ENCODE peak calls at places on chromosomes 2 and 18, in ten cellular contexts. B is naive thymus-derived CD4-positive, alpha-beta T cell; Q is GM12865; M is amygdala; N is GM04504; F is NCI-H2171; V is small intestine; Z is aorta; S is globus pallidus; D is K562. A is an unnamed sample.
A peak's percentile ranks its signal among the peaks of the same experiment; 100 is the strongest.

GRCh38 chr2:85796549-85797262 is 42.9 kb downstream of the ATOH8 start:
- DNase-seq in B (no peak), Q (no peak), M (peak; percentile 79), N (no peak), F (no peak), V (no peak), Z (peak; percentile 84), S (peak; percentile 91), D (no peak), A (no peak)

GRCh38 chr18:80103231-80103630 is 5.8 kb upstream of the ADNP2 start:
- DNase-seq in B (no peak), Q (no peak), M (no peak), N (peak; percentile 23), F (no peak), V (no peak), Z (no peak), S (no peak), D (no peak), A (no peak)

GRCh38 chr2:37244017-37244416 is 12.6 kb downstream of the NDUFAF7 start:
- DNase-seq in B (no peak), Q (peak; percentile 75), M (no peak), N (no peak), F (no peak), V (no peak), Z (no peak), S (no peak), D (no peak), A (no peak)

GRCh38 chr2:42052702-42053481 is 5.1 kb downstream of the PKDCC start:
- DNase-seq in B (no peak), Q (no peak), M (no peak), N (no peak), F (no peak), V (no peak), Z (peak; percentile 89), S (no peak), D (peak; percentile 28), A (no peak)

GRCh38 chr2:14454102-14454676 is 178.3 kb upstream of the LRATD1 start:
- DNase-seq in B (no peak), Q (no peak), M (no peak), N (no peak), F (no peak), V (no peak), Z (no peak), S (no peak), D (no peak), A (no peak)

GRCh38 chr2:33488715-33489540 is 12.5 kb downstream of the RASGRP3 start:
- DNase-seq in B (no peak), Q (peak; percentile 85), M (no peak), N (no peak), F (no peak), V (no peak), Z (no peak), S (no peak), D (no peak), A (no peak)

GRCh38 chr2:207161247-207161646 is 4.5 kb downstream of the KLF7 start:
- DNase-seq in B (no peak), Q (no peak), M (no peak), N (no peak), F (no peak), V (no peak), Z (no peak), S (peak; percentile 76), D (no peak), A (no peak)

GRCh38 chr2:105150231-105150630 is 91.3 kb upstream of the GPR45 start:
- DNase-seq in B (no peak), Q (no peak), M (no peak), N (no peak), F (no peak), V (no peak), Z (no peak), S (no peak), D (no peak), A (no peak)

GRCh38 chr18:49447810-49448745 is 12.4 kb downstream of the DYM start:
- DNase-seq in B (peak; percentile 8), Q (peak; percentile 73), M (no peak), N (no peak), F (peak; percentile 13), V (peak; percentile 75), Z (no peak), S (peak; percentile 26), D (peak; percentile 11), A (no peak)

A was measured in BJ.